ENCODE peak calls at places on chromosomes 1 and 21, in ten cellular contexts. P, A, I, B, D, X, L, K, U and J are unnamed samples.

GRCh38 chr1:184480711-184481110 is 93.9 kb downstream of the C1orf21 start:
- DNase-seq in A (no peak), K (no peak), X (no peak), B (no peak), U (no peak), D (no peak), P (no peak), I (no peak), L (no peak), J (no peak)

GRCh38 chr1:1051127-1051810 is 22.8 kb downstream of the RNF223 start:
- DNase-seq in L (no peak), B (no peak), U (no peak), A (no peak), D (no peak), I (no peak), X (no peak), K (no peak), P (no peak), J (no peak)

GRCh38 chr21:42169758-42170157 is 49.2 kb upstream of the ABCG1 start:
- DNase-seq in P (no peak), B (no peak), U (no peak), X (no peak), A (no peak), I (no peak), D (no peak), L (no peak), K (no peak), J (no peak)

GRCh38 chr21:27155130-27155500 is 188.2 kb upstream of the ADAMTS5 start:
- DNase-seq in L (no peak), X (no peak), B (no peak), I (no peak), D (no peak), A (no peak), U (no peak), P (no peak), K (no peak), J (no peak)

GRCh38 chr1:151009674-151010345 is 1.6 kb downstream of the PRUNE1 start:
- DNase-seq in X (no peak), B (no peak), A (no peak), P (no peak), L (no peak), I (no peak), D (no peak), U (no peak), K (no peak), J (no peak)

GRCh38 chr1:108877324-108877812 is 583 bp downstream of the GPSM2 start:
- DNase-seq in U (no peak), K (no peak), X (peak; percentile 13), B (no peak), A (no peak), D (no peak), P (no peak), L (no peak), I (peak; percentile 30), J (no peak)

GRCh38 chr1:31390071-31390470 is 17.2 kb upstream of the FABP3 start:
- DNase-seq in D (no peak), L (no peak), B (no peak), X (no peak), I (no peak), P (no peak), A (no peak), K (no peak), U (no peak), J (no peak)

GRCh38 chr1:20037877-20038276 is 32.1 kb upstream of the PLA2G5 start:
- DNase-seq in I (no peak), K (no peak), U (no peak), B (no peak), L (no peak), X (no peak), P (no peak), A (no peak), D (no peak), J (no peak)

GRCh38 chr1:29380532-29380931 is 144.2 kb downstream of the PTPRU start:
- DNase-seq in A (no peak), K (no peak), B (no peak), P (no peak), L (no peak), I (peak; percentile 24), X (no peak), U (no peak), D (no peak), J (no peak)

GRCh38 chr1:213927897-213928296 is 59.9 kb upstream of the PROX1 start:
- DNase-seq in B (no peak), X (no peak), D (no peak), I (no peak), K (no peak), A (no peak), L (no peak), P (no peak), U (no peak), J (no peak)

GRCh38 chr1:1302006-1302430 is 5.7 kb downstream of the ACAP3 start:
- DNase-seq in A (no peak), X (no peak), U (no peak), K (no peak), L (no peak), D (no peak), I (no peak), P (no peak), B (no peak), J (no peak)

GRCh38 chr1:101465941-101466340 is 229.1 kb downstream of the S1PR1 start:
- DNase-seq in P (no peak), U (no peak), X (no peak), I (no peak), A (no peak), B (no peak), L (no peak), K (no peak), D (no peak), J (no peak)

GRCh38 chr1:110785612-110786011 is 87.3 kb upstream of the CD53 start:
- DNase-seq in I (no peak), L (no peak), B (no peak), K (no peak), D (no peak), X (no peak), A (no peak), P (no peak), U (no peak), J (no peak)

GRCh38 chr1:230303822-230304221 is 122.3 kb downstream of the PGBD5 start:
- DNase-seq in K (no peak), I (peak; percentile 48), X (no peak), P (no peak), L (no peak), D (no peak), A (no peak), B (peak; percentile 74), U (no peak), J (no peak)

GRCh38 chr1:27109103-27109822 is 45.7 kb downstream of the SLC9A1 start:
- DNase-seq in D (no peak), K (no peak), P (no peak), U (no peak), I (no peak), L (no peak), A (peak; percentile 23), X (no peak), B (no peak), J (no peak)
- TF ChIP-seq CTCF in D (peak; percentile 71), K (no peak), P (peak; percentile 13), U (no peak), I (peak; percentile 36), L (no peak), A (peak; percentile 24), X (peak; percentile 30), B (no peak), J (peak; percentile 16)

GRCh38 chr21:15524855-15525254 is 204.9 kb upstream of the USP25 start:
- DNase-seq in D (no peak), K (no peak), I (no peak), B (no peak), A (no peak), U (no peak), P (no peak), X (no peak), L (no peak), J (no peak)

GRCh38 chr21:15522148-15522547 is 207.6 kb upstream of the USP25 start:
- DNase-seq in I (no peak), B (no peak), K (no peak), D (no peak), X (no peak), P (no peak), U (no peak), A (no peak), L (no peak), J (no peak)

GRCh38 chr21:15517394-15517793 is 212.4 kb upstream of the USP25 start:
- DNase-seq in K (no peak), I (no peak), B (no peak), D (no peak), X (no peak), L (no peak), P (no peak), A (no peak), U (no peak), J (no peak)

GRCh38 chr21:15521644-15522001 is 208.2 kb upstream of the USP25 start:
- DNase-seq in U (no peak), X (no peak), P (no peak), D (no peak), I (no peak), K (no peak), B (no peak), L (no peak), A (no peak), J (no peak)

DNA sequence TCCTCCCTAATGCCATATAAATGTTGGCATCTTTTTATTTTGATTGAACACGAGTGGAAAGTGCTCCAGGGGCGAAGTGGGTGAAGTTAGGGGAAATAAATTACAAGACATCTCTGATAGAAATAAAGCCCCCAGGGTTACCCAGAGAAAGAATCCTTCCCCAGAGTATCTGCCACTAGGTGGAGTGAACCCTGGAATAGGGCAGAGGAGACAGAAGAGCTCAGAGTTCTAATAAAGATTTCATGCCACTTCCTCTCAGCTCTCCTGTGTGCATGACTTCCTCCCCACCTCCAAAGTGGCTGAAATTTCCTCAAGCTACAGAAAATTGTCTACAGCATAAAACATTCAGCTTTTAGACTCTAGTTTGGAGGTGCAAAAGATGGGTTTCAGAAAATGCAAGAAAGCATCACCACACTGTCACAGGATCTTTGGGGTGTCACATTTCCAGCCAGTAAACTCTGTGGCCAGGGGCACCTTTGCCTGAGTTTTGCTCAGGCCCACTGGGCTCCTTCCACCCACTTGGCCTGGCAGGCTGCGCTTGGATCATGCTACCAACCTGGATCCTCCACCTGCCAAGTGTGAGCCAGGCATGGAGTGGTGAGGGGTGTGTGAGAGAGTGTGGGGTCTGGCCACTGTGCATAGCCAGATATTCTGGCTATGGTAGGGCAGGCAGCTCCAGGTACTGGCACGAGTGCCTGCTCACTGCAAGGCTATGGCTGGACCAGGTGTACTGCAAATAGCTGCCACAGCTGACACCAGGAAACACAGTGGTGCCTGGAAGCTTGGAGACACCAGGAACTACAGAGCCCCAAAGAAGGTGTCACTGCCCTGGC is 208.8 kb upstream of the USP25 start:
- DNase-seq in X (no peak), K (no peak), L (no peak), P (no peak), D (no peak), I (peak; percentile 0), U (no peak), A (no peak), B (no peak), J (no peak)
- TF ChIP-seq CTCF in X (peak; percentile 42), K (no peak), L (peak; percentile 26), P (peak; percentile 57), D (peak; percentile 25), I (peak; percentile 29), U (peak; percentile 47), A (no peak), B (no peak), J (no peak)

GRCh38 chr1:55848906-55849305 is 633.7 kb upstream of the USP24 start:
- DNase-seq in I (peak; percentile 73), K (no peak), X (no peak), U (no peak), D (no peak), L (no peak), A (no peak), B (no peak), P (no peak), J (no peak)
- TF ChIP-seq CTCF in I (peak; percentile 56), K (peak; percentile 8), X (no peak), U (peak; percentile 53), D (no peak), L (no peak), A (no peak), B (no peak), P (peak; percentile 13), J (no peak)

GRCh38 chr1:27760411-27760810 is 12.6 kb upstream of the STX12 start:
- DNase-seq in U (no peak), K (no peak), B (no peak), X (no peak), I (no peak), D (no peak), A (no peak), P (no peak), L (peak; percentile 9), J (no peak)
- TF ChIP-seq CTCF in U (no peak), K (peak; percentile 14), B (no peak), X (no peak), I (no peak), D (no peak), A (no peak), P (peak; percentile 19), L (no peak), J (no peak)